ENCODE peak calls at places on chromosomes 13 and 19, in five cellular contexts. U, Z, A, Y and C are unnamed samples.

GRCh38 chr13:22189176-22190048 is 518.5 kb downstream of the FGF9 start:
- DNase-seq in Y (no peak), Z (no peak), U (no peak), A (no peak), C (no peak)

GRCh38 chr13:21483748-21484147 is 24.6 kb upstream of the ZDHHC20 start:
- DNase-seq in Y (no peak), U (no peak), Z (no peak), A (no peak), C (no peak)

GRCh38 chr19:43691755-43692154 is 21.8 kb upstream of the PLAUR start:
- DNase-seq in Z (no peak), Y (no peak), A (no peak), U (no peak), C (no peak)

GRCh38 chr19:5867201-5868136 is 2.9 kb downstream of the FUT5 start:
- DNase-seq in A (no peak), Z (no peak), Y (no peak), U (no peak), C (no peak)

GRCh38 chr13:62302341-62302740 is 886.7 kb upstream of the PCDH20 start:
- DNase-seq in Y (no peak), U (no peak), Z (no peak), A (no peak), C (no peak)

GRCh38 chr19:47421844-47422395 is 2.6 kb upstream of the MEIS3 start:
- DNase-seq in U (peak; percentile 76), A (no peak), Y (no peak), Z (no peak), C (no peak)

GRCh38 chr13:72489751-72490150 is 237.7 kb downstream of the MZT1 start:
- DNase-seq in Y (no peak), A (no peak), U (no peak), Z (no peak), C (no peak)

GRCh38 chr13:21047087-21047486 is 14.3 kb downstream of the LATS2 start:
- DNase-seq in A (no peak), Y (peak; percentile 16), U (no peak), Z (no peak), C (no peak)

GRCh38 chr19:7817801-7818200 is 12.2 kb upstream of the EVI5L start:
- DNase-seq in A (no peak), U (no peak), Y (no peak), Z (no peak), C (no peak)

GRCh38 chr13:43742911-43743310 is 43.9 kb downstream of the ENOX1 start:
- DNase-seq in A (no peak), Z (no peak), Y (no peak), U (no peak), C (no peak)

GRCh38 chr13:24716011-24716410 is 35.8 kb downstream of the ATP12A start:
- DNase-seq in A (no peak), Z (no peak), U (no peak), Y (no peak), C (no peak)

GRCh38 chr13:107427531-107427930 is 787.8 kb downstream of the LIG4 start:
- DNase-seq in U (no peak), Y (no peak), A (no peak), Z (no peak), C (no peak)

GRCh38 chr19:40923934-40924391 is 41.9 kb upstream of the CYP2A7 start:
- DNase-seq in Y (peak; percentile 31), Z (no peak), A (no peak), U (no peak), C (no peak)

GRCh38 chr19:29675650-29676186 is 10.5 kb downstream of the PLEKHF1 start:
- DNase-seq in Z (no peak), U (no peak), Y (no peak), A (no peak), C (no peak)

GRCh38 chr19:1360818-1361461 is 22.8 kb upstream of the NDUFS7 start:
- DNase-seq in U (no peak), Z (no peak), Y (no peak), A (no peak), C (no peak)

GRCh38 chr13:27270594-27271520 is at the start of gene RASL11A:
- DNase-seq in U (peak; percentile 96), Y (peak; percentile 90), A (peak; percentile 77), Z (peak; percentile 56), C (peak; percentile 21)

GRCh38 chr13:39244561-39245230 is 206.4 kb downstream of the NHLRC3 start:
- DNase-seq in Z (no peak), U (no peak), Y (no peak), A (no peak), C (no peak)

GRCh38 chr19:48745208-48745995 is 1.3 kb downstream of the IZUMO1 start:
- DNase-seq in Y (peak; percentile 72), U (peak; percentile 73), Z (no peak), A (peak; percentile 23), C (no peak)

GRCh38 chr13:24167666-24168391 is 7.3 kb downstream of the SPATA13 start:
- DNase-seq in Y (no peak), A (no peak), U (no peak), Z (no peak), C (no peak)

GRCh38 chr13:31610270-31610998 is 128.9 kb upstream of the RXFP2 start:
- DNase-seq in Y (no peak), Z (no peak), A (no peak), U (no peak), C (no peak)

GRCh38 chr19:2315121-2315817 is 7.3 kb upstream of the LINGO3 start:
- DNase-seq in Y (no peak), U (no peak), A (no peak), Z (no peak), C (no peak)

GRCh38 chr13:27151798-27152599 is 19.6 kb downstream of the USP12 start:
- DNase-seq in Z (no peak), A (no peak), Y (no peak), U (no peak), C (no peak)

GRCh38 chr13:114313061-114313860 is 1.0 kb upstream of the CHAMP1 start:
- DNase-seq in A (peak; percentile 18), Y (no peak), U (no peak), Z (peak; percentile 13), C (no peak)